ENCODE peak calls at places on chromosomes 12 and 14, in eight cellular contexts. J is RPMI7951; F is stimulated activated CD8-positive, alpha-beta memory T cell treated with anti-CD3 and anti-CD28 coated beads, Interleukin-2, amount 100 ng/mL, for 48 hours; M is fibroblast of the aortic adventitia; V is Peyer's patch; P is pons; S is CD8-positive, alpha-beta memory T cell; W is lower leg skin. X is an unnamed sample.
A peak's percentile ranks its signal among the peaks of the same experiment; 100 is the strongest.

GRCh38 chr12:6923851-6924250 is 3.9 kb upstream of the ATN1 start:
- DNase-seq in J (no peak), F (no peak), M (peak; percentile 38), V (peak; percentile 28), P (no peak), S (no peak), W (no peak), X (no peak)

GRCh38 chr12:14514154-14514842 is 53.4 kb downstream of the PLBD1 start:
- DNase-seq in J (peak; percentile 39), F (no peak), M (peak; percentile 30), V (no peak), P (peak; percentile 34), S (no peak), W (no peak), X (no peak)

GRCh38 chr12:84974177-84974815 is 61.7 kb upstream of the SLC6A15 start:
- DNase-seq in J (no peak), F (no peak), M (no peak), V (no peak), P (no peak), S (no peak), W (no peak), X (no peak)

GRCh38 chr14:86847176-86847575 is 1145.8 kb downstream of the GALC start:
- DNase-seq in J (no peak), F (no peak), M (no peak), V (no peak), P (no peak), S (no peak), W (no peak), X (no peak)

GRCh38 chr12:10982244-10982643 is 4.5 kb downstream of the TAS2R50 start:
- DNase-seq in J (no peak), F (no peak), M (no peak), V (no peak), P (no peak), S (peak; percentile 85), W (no peak), X (no peak)

GRCh38 chr14:102279688-102280348 is 25.1 kb downstream of the MOK start:
- DNase-seq in J (peak; percentile 94), F (no peak), M (peak; percentile 99), V (no peak), P (no peak), S (no peak), W (peak; percentile 46), X (no peak)

GRCh38 chr14:19993438-19993837 is 8.5 kb upstream of the OR4Q2 start:
- DNase-seq in J (no peak), F (no peak), M (no peak), V (no peak), P (no peak), S (no peak), W (no peak), X (no peak)

GRCh38 chr12:120495189-120495722 is 657 bp upstream of the DYNLL1 start:
- DNase-seq in J (no peak), F (no peak), M (no peak), V (no peak), P (no peak), S (no peak), W (no peak), X (no peak)

GRCh38 chr14:51953996-51954395 is 35.4 kb upstream of the RTRAF start:
- DNase-seq in J (no peak), F (no peak), M (no peak), V (no peak), P (no peak), S (no peak), W (no peak), X (no peak)

GRCh38 chr12:104605685-104606084 is 148.9 kb downstream of the CHST11 start:
- DNase-seq in J (no peak), F (no peak), M (peak; percentile 77), V (no peak), P (peak; percentile 78), S (no peak), W (peak; percentile 95), X (no peak)

GRCh38 chr14:93054876-93055275 is 60.8 kb downstream of the ITPK1 start:
- DNase-seq in J (no peak), F (no peak), M (no peak), V (no peak), P (no peak), S (no peak), W (no peak), X (no peak)

GRCh38 chr12:3641428-3641883 is 111.5 kb downstream of the CRACR2A start:
- DNase-seq in J (peak; percentile 93), F (no peak), M (peak; percentile 56), V (no peak), P (no peak), S (no peak), W (no peak), X (peak; percentile 79)

GRCh38 chr12:11621797-11622423 is 27.6 kb upstream of the ETV6 start:
- DNase-seq in J (peak; percentile 65), F (no peak), M (no peak), V (no peak), P (peak; percentile 34), S (peak; percentile 15), W (no peak), X (peak; percentile 24)

GRCh38 chr14:23041729-23042128 is 283 bp upstream of the PSMB11 start:
- DNase-seq in J (peak; percentile 33), F (no peak), M (no peak), V (no peak), P (no peak), S (no peak), W (no peak), X (no peak)

GRCh38 chr14:77406086-77406485 is 17.2 kb downstream of the NOXRED1 start:
- DNase-seq in J (no peak), F (no peak), M (no peak), V (no peak), P (no peak), S (no peak), W (no peak), X (no peak)

GRCh38 chr12:114339626-114340025 is 66.3 kb downstream of the TBX5 start:
- DNase-seq in J (peak; percentile 76), F (no peak), M (peak; percentile 47), V (no peak), P (no peak), S (no peak), W (no peak), X (no peak)

GRCh38 chr12:29145372-29146170 is 3.5 kb upstream of the FAR2 start:
- DNase-seq in J (no peak), F (no peak), M (no peak), V (no peak), P (no peak), S (no peak), W (no peak), X (no peak)

GRCh38 chr14:46734287-46734686 is 82.7 kb upstream of the RPL10L start:
- DNase-seq in J (no peak), F (no peak), M (no peak), V (no peak), P (no peak), S (no peak), W (no peak), X (no peak)

GRCh38 chr12:42958271-42958674 is 368.7 kb upstream of the PRICKLE1 start:
- DNase-seq in J (peak; percentile 53), F (no peak), M (no peak), V (no peak), P (no peak), S (no peak), W (no peak), X (peak; percentile 57)

GRCh38 chr14:67413806-67414769 is 2.1 kb upstream of the PLEK2 start:
- DNase-seq in J (peak; percentile 85), F (peak; percentile 19), M (peak; percentile 47), V (no peak), P (no peak), S (no peak), W (no peak), X (peak; percentile 87)

GRCh38 chr12:1595026-1595561 is 713 bp upstream of the FBXL14 start:
- DNase-seq in J (no peak), F (no peak), M (no peak), V (no peak), P (peak; percentile 90), S (no peak), W (no peak), X (no peak)

GRCh38 chr12:131283191-131283861 is 329.6 kb downstream of the ADGRD1 start:
- DNase-seq in J (no peak), F (no peak), M (no peak), V (peak; percentile 31), P (no peak), S (no peak), W (peak; percentile 73), X (no peak)

GRCh38 chr14:54867011-54867410 is 35.6 kb downstream of the GCH1 start:
- DNase-seq in J (no peak), F (no peak), M (peak; percentile 73), V (no peak), P (no peak), S (no peak), W (no peak), X (peak; percentile 48)

GRCh38 chr14:32986791-32987545 is 48.3 kb downstream of the NPAS3 start:
- DNase-seq in J (peak; percentile 36), F (no peak), M (peak; percentile 14), V (no peak), P (peak; percentile 96), S (no peak), W (no peak), X (no peak)

GRCh38 chr14:79044894-79045624 is 874.9 kb downstream of the NRXN3 start:
- DNase-seq in J (peak; percentile 62), F (no peak), M (peak; percentile 34), V (no peak), P (no peak), S (no peak), W (no peak), X (peak; percentile 86)

X was measured in endothelial cell of umbilical vein.